ENCODE peak calls at places on chromosomes 7 and 10, in four cellular contexts. L, U, O and Q are unnamed samples.

GRCh38 chr7:55237156-55237721 is 127.9 kb upstream of the LANCL2 start:
- DNase-seq in U (no peak), O (no peak), L (no peak), Q (no peak)

GRCh38 chr7:150357277-150357676 is 11.3 kb upstream of the REPIN1 start:
- DNase-seq in L (peak; percentile 76), O (no peak), U (no peak), Q (no peak)

GRCh38 chr7:110809832-110810231 is 281.1 kb upstream of the LRRN3 start:
- DNase-seq in O (no peak), L (no peak), U (no peak), Q (no peak)

GRCh38 chr10:70984986-70985719 is 96.8 kb upstream of the PCBD1 start:
- DNase-seq in L (no peak), U (no peak), O (no peak), Q (no peak)

GRCh38 chr10:105037029-105037428 is 395.9 kb downstream of the SORCS3 start:
- DNase-seq in O (no peak), L (no peak), U (no peak), Q (no peak)

GRCh38 chr10:78764846-78765430 is 303.8 kb upstream of the ZMIZ1 start:
- DNase-seq in U (no peak), O (no peak), L (no peak), Q (no peak)

GRCh38 chr7:153537271-153537670 is 514.9 kb upstream of the DPP6 start:
- DNase-seq in O (no peak), L (no peak), U (no peak), Q (no peak)

GRCh38 chr10:123911866-123912265 is 20.3 kb upstream of the CPXM2 start:
- DNase-seq in L (no peak), U (no peak), O (no peak), Q (no peak)

GRCh38 chr10:100969175-100970075 is at the start of gene SEMA4G:
- DNase-seq in U (peak; percentile 79), L (peak; percentile 38), O (peak; percentile 18), Q (peak; percentile 58)

GRCh38 chr7:42914009-42914725 is 2.3 kb upstream of the C7orf25 start:
- DNase-seq in U (no peak), O (no peak), L (no peak), Q (no peak)

GRCh38 chr7:64619705-64620104 is 46.2 kb upstream of the ZNF107 start:
- DNase-seq in L (peak; percentile 6), U (no peak), O (no peak), Q (no peak)

GRCh38 chr7:1985071-1985470 is 247.7 kb downstream of the MAD1L1 start:
- DNase-seq in U (no peak), O (no peak), L (peak; percentile 38), Q (no peak)

GRCh38 chr10:21529236-21529910 is 3.9 kb upstream of the SKIDA1 start:
- DNase-seq in L (peak; percentile 73), O (no peak), U (no peak), Q (no peak)

GRCh38 chr7:102432476-102433318 is 678 bp upstream of the ORAI2 start:
- DNase-seq in O (no peak), L (no peak), U (no peak), Q (no peak)

GRCh38 chr7:97179454-97180104 is 62.1 kb downstream of the SDHAF3 start:
- DNase-seq in U (peak; percentile 46), O (peak; percentile 58), L (peak; percentile 86), Q (peak; percentile 35)

GRCh38 chr7:30893357-30893756 is 18.3 kb upstream of the AQP1 start:
- DNase-seq in U (no peak), O (peak; percentile 21), L (no peak), Q (no peak)

GRCh38 chr10:26550774-26551526 is 112.8 kb downstream of the APBB1IP start:
- DNase-seq in O (no peak), L (no peak), U (no peak), Q (peak; percentile 15)

GRCh38 chr10:60853672-60854071 is 75.4 kb downstream of the CDK1 start:
- DNase-seq in O (no peak), L (peak; percentile 48), U (no peak), Q (no peak)

GRCh38 chr10:20853276-20853675 is 43.8 kb downstream of the NEBL start:
- DNase-seq in O (no peak), L (no peak), U (no peak), Q (no peak)

GRCh38 chr7:151240942-151241754 is 7.3 kb downstream of the SMARCD3 start:
- DNase-seq in U (no peak), L (no peak), O (no peak), Q (no peak)

GRCh38 chr7:79610905-79611304 is 157.4 kb upstream of the MAGI2 start:
- DNase-seq in U (no peak), O (no peak), L (peak; percentile 33), Q (no peak)

GRCh38 chr10:43395571-43396060 is 13.4 kb downstream of the HNRNPF start:
- DNase-seq in L (no peak), U (no peak), O (no peak), Q (peak; percentile 39)

GRCh38 chr10:91541481-91541880 is 91.4 kb downstream of the PPP1R3C start:
- DNase-seq in U (no peak), L (no peak), O (no peak), Q (no peak)

GRCh38 chr10:94997763-94998174 is 59.3 kb downstream of the CYP2C9 start:
- DNase-seq in O (no peak), L (no peak), U (no peak), Q (no peak)

GRCh38 chr10:133388973-133389818 is 4.8 kb upstream of the MTG1 start:
- DNase-seq in O (no peak), U (no peak), L (no peak), Q (no peak)

GRCh38 chr7:116630932-116631449 is 41.0 kb upstream of the MET start:
- DNase-seq in U (peak; percentile 86), O (no peak), L (peak; percentile 99), Q (peak; percentile 88)

GRCh38 chr10:7424315-7424714 is 13.5 kb upstream of the SFMBT2 start:
- DNase-seq in O (no peak), U (no peak), L (no peak), Q (no peak)

GRCh38 chr10:21057989-21058388 is 160.9 kb upstream of the NEBL start:
- DNase-seq in O (no peak), L (no peak), U (no peak), Q (no peak)

GRCh38 chr7:158633055-158633956 is 45.7 kb upstream of the PTPRN2 start:
- DNase-seq in L (peak; percentile 39), O (no peak), U (no peak), Q (no peak)

GRCh38 chr7:112868609-112869008 is 78.4 kb upstream of the TMEM168 start:
- DNase-seq in U (no peak), O (no peak), L (peak; percentile 41), Q (no peak)

GRCh38 chr7:6648815-6649104 is 11.6 kb downstream of the ZNF316 start:
- DNase-seq in U (no peak), O (no peak), L (no peak), Q (no peak)

GRCh38 chr7:3510101-3511020 is 209.3 kb downstream of the SDK1 start:
- DNase-seq in L (no peak), U (no peak), O (no peak), Q (no peak)

GRCh38 chr7:45173596-45174327 is 16.2 kb downstream of the RAMP3 start:
- DNase-seq in O (no peak), U (no peak), L (no peak), Q (no peak)

GRCh38 chr10:110547139-110547761 is 20.2 kb upstream of the SMC3 start:
- DNase-seq in U (peak; percentile 69), O (peak; percentile 62), L (peak; percentile 68), Q (no peak)

GRCh38 chr10:61391281-61391680 is 61.9 kb downstream of the TMEM26 start:
- DNase-seq in U (no peak), L (no peak), O (no peak), Q (no peak)

GRCh38 chr10:3471927-3472704 is 299.5 kb upstream of the PITRM1 start:
- DNase-seq in L (peak; percentile 10), O (peak; percentile 92), U (no peak), Q (peak; percentile 60)